ENCODE peak calls at places on chromosomes 2 and 18, in six cellular contexts. One of them, this sample, is unnamed.

GRCh38 chr2:99101697-99102096 is 39.8 kb upstream of the C2orf15 start:
- DNase-seq in NCI-H460: no peak
- DNase-seq in activated CD4-positive, alpha-beta T cell treated with anti-CD3 and anti-CD28 coated beads, Interleukin-2, amount 50 U/mL, for 1 hour: no peak
- DNase-seq in HTR-8/SVneo: peak
- DNase-seq in fibroblast of mammary gland: peak
- DNase-seq in ovary: no peak
- DNase-seq in this sample: no peak

GRCh38 chr2:145623136-145623535 is 1103.2 kb upstream of the ZEB2 start:
- DNase-seq in fibroblast of mammary gland: peak
- DNase-seq in HTR-8/SVneo: no peak
- DNase-seq in NCI-H460: no peak
- DNase-seq in activated CD4-positive, alpha-beta T cell treated with anti-CD3 and anti-CD28 coated beads, Interleukin-2, amount 50 U/mL, for 1 hour: no peak
- DNase-seq in ovary: no peak
- DNase-seq in this sample: no peak

GRCh38 chr2:77007668-77008067 is 514.5 kb downstream of the LRRTM4 start:
- DNase-seq in HTR-8/SVneo: no peak
- DNase-seq in NCI-H460: no peak
- DNase-seq in ovary: no peak
- DNase-seq in activated CD4-positive, alpha-beta T cell treated with anti-CD3 and anti-CD28 coated beads, Interleukin-2, amount 50 U/mL, for 1 hour: no peak
- DNase-seq in fibroblast of mammary gland: no peak
- DNase-seq in this sample: no peak

GRCh38 chr2:218517434-218518206 is 50.5 kb downstream of the USP37 start:
- DNase-seq in NCI-H460: no peak
- DNase-seq in HTR-8/SVneo: no peak
- DNase-seq in fibroblast of mammary gland: peak
- DNase-seq in ovary: no peak
- DNase-seq in activated CD4-positive, alpha-beta T cell treated with anti-CD3 and anti-CD28 coated beads, Interleukin-2, amount 50 U/mL, for 1 hour: no peak
- DNase-seq in this sample: no peak

GRCh38 chr2:157480182-157480961 is 36.5 kb upstream of the CYTIP start:
- DNase-seq in fibroblast of mammary gland: peak
- DNase-seq in NCI-H460: no peak
- DNase-seq in HTR-8/SVneo: no peak
- DNase-seq in activated CD4-positive, alpha-beta T cell treated with anti-CD3 and anti-CD28 coated beads, Interleukin-2, amount 50 U/mL, for 1 hour: no peak
- DNase-seq in ovary: no peak
- DNase-seq in this sample: no peak

GRCh38 chr2:111031546-111032484 is 88.9 kb upstream of the BCL2L11 start:
- DNase-seq in activated CD4-positive, alpha-beta T cell treated with anti-CD3 and anti-CD28 coated beads, Interleukin-2, amount 50 U/mL, for 1 hour: no peak
- DNase-seq in fibroblast of mammary gland: peak
- DNase-seq in HTR-8/SVneo: no peak
- DNase-seq in ovary: no peak
- DNase-seq in NCI-H460: no peak
- DNase-seq in this sample: no peak

GRCh38 chr2:138215958-138216357 is 251.7 kb downstream of the HNMT start:
- DNase-seq in fibroblast of mammary gland: no peak
- DNase-seq in HTR-8/SVneo: no peak
- DNase-seq in ovary: no peak
- DNase-seq in NCI-H460: no peak
- DNase-seq in activated CD4-positive, alpha-beta T cell treated with anti-CD3 and anti-CD28 coated beads, Interleukin-2, amount 50 U/mL, for 1 hour: no peak
- DNase-seq in this sample: no peak

GRCh38 chr2:3459185-3460015 is 59.9 kb downstream of the ADI1 start:
- DNase-seq in activated CD4-positive, alpha-beta T cell treated with anti-CD3 and anti-CD28 coated beads, Interleukin-2, amount 50 U/mL, for 1 hour: no peak
- DNase-seq in HTR-8/SVneo: no peak
- DNase-seq in fibroblast of mammary gland: no peak
- DNase-seq in ovary: no peak
- DNase-seq in NCI-H460: no peak
- DNase-seq in this sample: no peak

GRCh38 chr2:174925046-174925784 is 80.0 kb downstream of the CHN1 start:
- DNase-seq in activated CD4-positive, alpha-beta T cell treated with anti-CD3 and anti-CD28 coated beads, Interleukin-2, amount 50 U/mL, for 1 hour: no peak
- DNase-seq in HTR-8/SVneo: no peak
- DNase-seq in fibroblast of mammary gland: no peak
- DNase-seq in ovary: no peak
- DNase-seq in NCI-H460: no peak
- DNase-seq in this sample: no peak

GRCh38 chr2:113127646-113128385 is 418 bp downstream of the IL1RN start:
- DNase-seq in activated CD4-positive, alpha-beta T cell treated with anti-CD3 and anti-CD28 coated beads, Interleukin-2, amount 50 U/mL, for 1 hour: no peak
- DNase-seq in HTR-8/SVneo: no peak
- DNase-seq in ovary: no peak
- DNase-seq in NCI-H460: no peak
- DNase-seq in fibroblast of mammary gland: no peak
- DNase-seq in this sample: no peak

GRCh38 chr2:11099122-11100065 is 55.9 kb upstream of the SLC66A3 start:
- DNase-seq in NCI-H460: no peak
- DNase-seq in HTR-8/SVneo: no peak
- DNase-seq in activated CD4-positive, alpha-beta T cell treated with anti-CD3 and anti-CD28 coated beads, Interleukin-2, amount 50 U/mL, for 1 hour: no peak
- DNase-seq in ovary: no peak
- DNase-seq in fibroblast of mammary gland: no peak
- DNase-seq in this sample: no peak

GRCh38 chr2:125167152-125167551 is 1142.1 kb downstream of the CNTNAP5 start:
- DNase-seq in HTR-8/SVneo: no peak
- DNase-seq in activated CD4-positive, alpha-beta T cell treated with anti-CD3 and anti-CD28 coated beads, Interleukin-2, amount 50 U/mL, for 1 hour: no peak
- DNase-seq in fibroblast of mammary gland: peak
- DNase-seq in NCI-H460: no peak
- DNase-seq in ovary: no peak
- DNase-seq in this sample: no peak

GRCh38 chr2:6580982-6581381 is 284.7 kb downstream of the CMPK2 start:
- DNase-seq in HTR-8/SVneo: peak
- DNase-seq in fibroblast of mammary gland: no peak
- DNase-seq in ovary: no peak
- DNase-seq in activated CD4-positive, alpha-beta T cell treated with anti-CD3 and anti-CD28 coated beads, Interleukin-2, amount 50 U/mL, for 1 hour: no peak
- DNase-seq in NCI-H460: no peak
- DNase-seq in this sample: no peak

GRCh38 chr18:22322251-22322691 is 95.4 kb downstream of the CTAGE1 start:
- DNase-seq in activated CD4-positive, alpha-beta T cell treated with anti-CD3 and anti-CD28 coated beads, Interleukin-2, amount 50 U/mL, for 1 hour: no peak
- DNase-seq in NCI-H460: no peak
- DNase-seq in ovary: no peak
- DNase-seq in fibroblast of mammary gland: peak
- DNase-seq in HTR-8/SVneo: no peak
- DNase-seq in this sample: no peak

GRCh38 chr18:75216212-75216925 is 5.8 kb downstream of the TSHZ1 start:
- DNase-seq in activated CD4-positive, alpha-beta T cell treated with anti-CD3 and anti-CD28 coated beads, Interleukin-2, amount 50 U/mL, for 1 hour: no peak
- DNase-seq in HTR-8/SVneo: no peak
- DNase-seq in fibroblast of mammary gland: no peak
- DNase-seq in NCI-H460: no peak
- DNase-seq in ovary: no peak
- DNase-seq in this sample: no peak

GRCh38 chr18:68520406-68521075 is 194.4 kb downstream of the TMX3 start:
- DNase-seq in HTR-8/SVneo: no peak
- DNase-seq in ovary: no peak
- DNase-seq in NCI-H460: no peak
- DNase-seq in fibroblast of mammary gland: peak
- DNase-seq in activated CD4-positive, alpha-beta T cell treated with anti-CD3 and anti-CD28 coated beads, Interleukin-2, amount 50 U/mL, for 1 hour: no peak
- DNase-seq in this sample: no peak

GRCh38 chr2:84958135-84959044 is 12.6 kb upstream of the KCMF1 start:
- DNase-seq in NCI-H460: peak
- DNase-seq in ovary: peak
- DNase-seq in activated CD4-positive, alpha-beta T cell treated with anti-CD3 and anti-CD28 coated beads, Interleukin-2, amount 50 U/mL, for 1 hour: no peak
- DNase-seq in HTR-8/SVneo: peak
- DNase-seq in fibroblast of mammary gland: peak
- DNase-seq in this sample: peak

GRCh38 chr2:239222346-239223028 is 178.3 kb downstream of the HDAC4 start:
- DNase-seq in activated CD4-positive, alpha-beta T cell treated with anti-CD3 and anti-CD28 coated beads, Interleukin-2, amount 50 U/mL, for 1 hour: no peak
- DNase-seq in fibroblast of mammary gland: peak
- DNase-seq in ovary: no peak
- DNase-seq in NCI-H460: no peak
- DNase-seq in HTR-8/SVneo: no peak
- DNase-seq in this sample: no peak